ENCODE peak calls at places on chromosomes 13 and 19, in eight cellular contexts. N is lower lobe of right lung, L is PC-9, S is NCI-H1105, X is heart left ventricle, F is NCI-H774, V is heart right ventricle, Q is activated T-cell treated with anti-CD3 and anti-CD28 coated beads for 1 hour. Z is an unnamed sample.

GRCh38 chr13:51221674-51222509 is at the start of gene FAM124A:
- DNase-seq in Q (peak), S (no peak), F (no peak), V (peak), L (no peak), X (peak), N (peak), Z (peak)

GRCh38 chr19:28026636-28027035 is 1186.3 kb downstream of the UQCRFS1 start:
- DNase-seq in Q (no peak), L (no peak), N (no peak), F (no peak), V (no peak), S (no peak), X (no peak), Z (no peak)

GRCh38 chr13:35882722-35883497 is 248.3 kb downstream of the DCLK1 start:
- DNase-seq in V (no peak), X (no peak), S (no peak), N (no peak), L (no peak), F (no peak), Q (no peak), Z (no peak)

GRCh38 chr19:11247391-11247790 is 8.0 kb downstream of the ANGPTL8 start:
- DNase-seq in L (no peak), V (peak), X (peak), S (no peak), F (no peak), N (no peak), Q (no peak), Z (peak)

GRCh38 chr13:34019870-34020269 is 201.9 kb downstream of the RFC3 start:
- DNase-seq in F (no peak), Q (no peak), L (no peak), X (no peak), N (no peak), V (no peak), S (no peak), Z (no peak)

GRCh38 chr19:29381353-29382203 is 144.2 kb upstream of the VSTM2B start:
- DNase-seq in X (no peak), S (no peak), Q (no peak), N (peak), L (no peak), F (no peak), V (no peak), Z (no peak)

GRCh38 chr19:41192574-41193419 is at the start of gene CYP2S1:
- DNase-seq in V (no peak), S (no peak), N (peak), X (no peak), F (no peak), Q (no peak), L (no peak), Z (no peak)

GRCh38 chr13:24180743-24181384 is 20.3 kb downstream of the SPATA13 start:
- DNase-seq in Q (no peak), X (no peak), L (no peak), S (no peak), N (no peak), V (no peak), F (no peak), Z (no peak)

GRCh38 chr19:11324079-11324661 is 15.3 kb downstream of the RAB3D start:
- DNase-seq in X (peak), L (peak), Q (no peak), S (peak), V (peak), N (peak), F (peak), Z (peak)

Z was measured in psoas muscle.